ENCODE peak calls at places on chromosomes 12 and 14, in four cellular contexts. I is CD4-positive, alpha-beta T cell; Z is neuronal stem cell; U is PC-3. T is an unnamed sample.

GRCh38 chr12:115172521-115172920 is 488.5 kb upstream of the TBX3 start:
- DNase-seq in Z (no peak), I (no peak), U (no peak), T (no peak)

GRCh38 chr12:87848248-87848868 is 180.8 kb downstream of the C12orf50 start:
- DNase-seq in U (peak; percentile 78), Z (peak; percentile 49), I (no peak), T (no peak)

GRCh38 chr14:95664546-95664945 is 21.7 kb upstream of the TCL1B start:
- DNase-seq in I (no peak), U (no peak), Z (no peak), T (no peak)

GRCh38 chr12:29710104-29710503 is 73.6 kb downstream of the TMTC1 start:
- DNase-seq in I (no peak), U (no peak), Z (peak; percentile 62), T (peak; percentile 15)

GRCh38 chr12:6233121-6233971 is 33.1 kb downstream of the CD9 start:
- DNase-seq in Z (no peak), U (no peak), I (no peak), T (no peak)

GRCh38 chr14:22572562-22573058 is 16.4 kb downstream of the DAD1 start:
- DNase-seq in I (no peak), Z (no peak), U (peak; percentile 25), T (no peak)

GRCh38 chr12:49854976-49855375 is 12.1 kb upstream of the BCDIN3D start:
- DNase-seq in U (peak; percentile 25), I (no peak), Z (no peak), T (no peak)

GRCh38 chr12:97960225-97960624 is 497.6 kb downstream of the RMST start:
- DNase-seq in I (no peak), U (no peak), Z (no peak), T (no peak)

GRCh38 chr12:29569392-29569791 is 71.9 kb upstream of the OVCH1 start:
- DNase-seq in Z (no peak), I (no peak), U (peak; percentile 44), T (no peak)

GRCh38 chr12:12323118-12323517 is 26.9 kb downstream of the MANSC1 start:
- DNase-seq in Z (no peak), U (no peak), I (no peak), T (no peak)

GRCh38 chr12:6230321-6231110 is 30.3 kb downstream of the CD9 start:
- DNase-seq in I (peak; percentile 72), U (peak; percentile 47), Z (no peak), T (peak; percentile 90)

GRCh38 chr12:31362759-31363415 is 36.9 kb upstream of the SINHCAF start:
- DNase-seq in Z (peak; percentile 24), I (peak; percentile 1), U (peak; percentile 26), T (no peak)

GRCh38 chr14:24976599-24976998 is 73.3 kb downstream of the STXBP6 start:
- DNase-seq in Z (no peak), I (no peak), U (no peak), T (no peak)

GRCh38 chr14:79465651-79466050 is 745.7 kb downstream of the DIO2 start:
- DNase-seq in Z (no peak), U (no peak), I (no peak), T (no peak)

GRCh38 chr12:65965358-65965757 is 141.1 kb downstream of the HMGA2 start:
- DNase-seq in Z (no peak), I (no peak), U (peak; percentile 70), T (no peak)

GRCh38 chr14:64235652-64236640 is 58.2 kb downstream of the ESR2 start:
- DNase-seq in I (no peak), Z (no peak), U (no peak), T (no peak)

GRCh38 chr12:79331870-79332269 is 358.9 kb downstream of the PAWR start:
- DNase-seq in U (no peak), Z (no peak), I (no peak), T (no peak)

GRCh38 chr12:125403145-125403789 is 338.0 kb downstream of the AACS start:
- DNase-seq in U (peak; percentile 77), I (no peak), Z (peak; percentile 39), T (no peak)

GRCh38 chr14:91372680-91373495 is 44.7 kb downstream of the CCDC88C start:
- DNase-seq in Z (no peak), I (peak; percentile 43), U (no peak), T (no peak)

GRCh38 chr14:37508500-37508899 is 86.5 kb downstream of the FOXA1 start:
- DNase-seq in Z (no peak), U (no peak), I (no peak), T (no peak)

GRCh38 chr12:124543052-124543590 is 24.3 kb downstream of the NCOR2 start:
- DNase-seq in U (no peak), Z (no peak), I (no peak), T (no peak)

GRCh38 chr12:121673013-121673441 is 3.6 kb upstream of the MORN3 start:
- DNase-seq in Z (no peak), U (no peak), I (no peak), T (no peak)

GRCh38 chr12:91249059-91250055 is 66.7 kb upstream of the DCN start:
- DNase-seq in Z (no peak), I (no peak), U (no peak), T (no peak)

GRCh38 chr12:71440393-71441349 is 1.1 kb downstream of the LGR5 start:
- DNase-seq in I (no peak), Z (no peak), U (no peak), T (no peak)

GRCh38 chr14:67520482-67520881 is 12.6 kb upstream of the PLEKHH1 start:
- DNase-seq in I (no peak), U (no peak), Z (no peak), T (no peak)

GRCh38 chr14:71923471-71923870 is 8.8 kb upstream of the RGS6 start:
- DNase-seq in U (no peak), I (no peak), Z (no peak), T (no peak)

GRCh38 chr14:72708708-72709475 is 185.0 kb downstream of the DPF3 start:
- DNase-seq in Z (peak; percentile 32), U (peak; percentile 91), I (no peak), T (peak; percentile 68)

GRCh38 chr14:61420326-61420725 is 98.9 kb downstream of the PRKCH start:
- DNase-seq in U (peak; percentile 88), Z (no peak), I (no peak), T (no peak)

GRCh38 chr12:60501124-60501729 is 905.4 kb downstream of the SLC16A7 start:
- DNase-seq in I (no peak), Z (no peak), U (peak; percentile 42), T (no peak)

GRCh38 chr12:118190266-118190665 is 54.3 kb downstream of the PEBP1 start:
- DNase-seq in Z (no peak), I (no peak), U (no peak), T (peak; percentile 17)

GRCh38 chr12:29996993-29997392 is 213.3 kb upstream of the TMTC1 start:
- DNase-seq in U (no peak), I (no peak), Z (no peak), T (no peak)

GRCh38 chr12:113103756-113104450 is 31.7 kb downstream of the RASAL1 start:
- DNase-seq in U (peak; percentile 47), Z (no peak), I (peak; percentile 76), T (no peak)

GRCh38 chr12:66693901-66694513 is 15.1 kb upstream of the GRIP1 start:
- DNase-seq in I (peak; percentile 2), Z (peak; percentile 39), U (peak; percentile 89), T (peak; percentile 4)

GRCh38 chr12:123490089-123490488 is 32.1 kb downstream of the SNRNP35 start:
- DNase-seq in Z (no peak), I (no peak), U (no peak), T (no peak)

GRCh38 chr12:99386907-99387306 is 260.6 kb upstream of the GARIN6 start:
- DNase-seq in Z (no peak), I (no peak), U (peak; percentile 76), T (no peak)

GRCh38 chr12:77925536-77926108 is 94.9 kb downstream of the NAV3 start:
- DNase-seq in I (no peak), U (peak; percentile 90), Z (peak; percentile 68), T (peak; percentile 59)

GRCh38 chr12:1820191-1820599 is at the start of gene LRTM2:
- DNase-seq in Z (no peak), I (no peak), U (no peak), T (no peak)

GRCh38 chr12:77226398-77226797 is 161.0 kb upstream of the E2F7 start:
- DNase-seq in I (no peak), U (no peak), Z (no peak), T (no peak)

GRCh38 chr14:96674121-96674520 is 123.1 kb upstream of the VRK1 start:
- DNase-seq in Z (no peak), U (no peak), I (no peak), T (no peak)

DNA sequence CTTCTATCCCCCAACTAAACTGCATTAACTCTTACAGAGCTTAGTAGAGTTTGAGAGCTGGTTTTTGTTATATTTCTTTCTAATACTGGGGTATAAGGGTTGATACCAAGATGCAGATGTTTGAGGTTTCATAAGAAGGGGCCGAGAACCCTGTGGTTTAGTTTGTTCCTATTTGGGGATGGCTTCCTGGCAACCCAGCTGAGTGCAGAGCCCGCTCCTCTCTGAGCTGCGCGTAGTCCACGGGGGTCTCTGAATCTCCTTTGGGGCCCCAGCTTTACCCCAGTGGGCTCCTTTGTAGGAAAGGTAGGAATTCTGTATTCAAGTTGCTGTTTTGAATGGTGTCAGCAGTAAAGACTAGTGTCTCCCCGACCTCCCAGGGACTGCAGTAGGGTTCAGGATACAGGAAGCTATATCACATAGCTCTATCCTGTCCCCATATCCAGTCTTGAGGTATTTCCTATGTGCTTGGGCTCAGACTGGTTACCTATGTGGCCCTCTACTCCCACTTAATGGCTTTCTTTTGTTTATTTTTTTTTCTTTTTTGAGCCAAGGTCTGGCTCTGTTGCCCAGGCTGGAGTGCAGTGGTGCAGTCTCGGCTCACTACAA is 25.4 kb downstream of the PLXNC1 start:
- DNase-seq in I (no peak), U (no peak), Z (no peak), T (no peak)
- H3K27ac ChIP-seq in I (no peak overlapping the region), U (no peak overlapping the region), Z (no peak overlapping the region), T (no peak overlapping the region)

GRCh38 chr12:55641595-55641994 is 4.9 kb downstream of the OR10P1 start:
- DNase-seq in I (no peak), U (no peak), Z (no peak), T (no peak)
- H3K27ac ChIP-seq in I (no peak overlapping the region), U (no peak overlapping the region), Z (no peak overlapping the region), T (no peak overlapping the region)

GRCh38 chr14:75452324-75452723 is 24.5 kb downstream of the JDP2 start:
- DNase-seq in U (no peak), Z (no peak), I (no peak), T (no peak)
- H3K27ac ChIP-seq in U (no peak overlapping the region), Z (peak overlapping the region; percentile 98), I (no peak overlapping the region), T (no peak overlapping the region)

DNA sequence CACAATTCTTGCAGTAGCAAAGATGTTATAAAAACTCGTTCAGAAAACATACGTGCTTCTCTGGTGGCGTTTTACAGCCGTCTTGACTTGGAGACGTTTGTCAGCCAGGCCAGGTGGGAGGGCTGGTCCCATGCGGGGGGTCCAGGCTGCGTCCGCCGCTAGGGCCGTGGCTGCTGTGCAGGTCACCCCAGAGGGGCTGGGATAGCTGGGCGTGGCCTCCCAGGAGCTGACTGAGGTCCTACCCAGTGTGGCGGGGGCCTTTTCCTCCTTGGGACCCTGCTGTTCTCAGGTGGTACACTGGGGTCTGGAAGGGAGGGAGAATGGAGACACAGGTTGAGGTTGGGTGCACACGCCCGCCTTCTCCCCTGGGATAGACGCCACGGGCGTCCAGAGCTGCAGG is 25.2 kb downstream of the MTA1 start:
- DNase-seq in U (no peak), Z (no peak), I (no peak), T (no peak)
- H3K27ac ChIP-seq in U (no peak overlapping the region), Z (no peak overlapping the region), I (no peak overlapping the region), T (no peak overlapping the region)

DNA sequence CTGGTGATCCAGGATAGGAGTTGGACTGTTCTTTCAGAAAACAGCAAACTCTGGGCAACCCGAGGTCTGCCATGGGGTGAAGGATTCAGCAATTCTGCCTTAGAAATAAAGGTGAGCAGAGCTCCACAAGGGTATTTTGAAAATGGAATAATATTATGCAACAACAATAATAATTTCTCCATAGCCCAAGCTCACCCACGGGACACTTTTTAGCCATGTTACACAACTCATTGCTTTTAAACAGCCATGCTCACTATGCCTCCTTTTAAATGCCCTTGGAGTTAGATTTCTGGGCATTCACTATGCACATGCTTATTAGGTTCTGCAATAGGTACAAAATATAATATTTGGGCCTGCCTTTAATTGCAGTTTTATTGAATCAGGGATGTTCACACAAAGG is 37.2 kb downstream of the SLC35F4 start:
- DNase-seq in Z (no peak), U (no peak), I (no peak), T (no peak)
- H3K27ac ChIP-seq in Z (no peak overlapping the region), U (no peak overlapping the region), I (no peak overlapping the region), T (no peak overlapping the region)